ENCODE peak calls at places on chromosomes 4 and X, in eight cellular contexts. F is H7; A is OCI-LY7; X is kidney epithelial cell; G is neural progenitor cell; D is heart right ventricle; W is CD4-positive, CD25-positive, alpha-beta regulatory T cell; U is Peyer's patch. K is an unnamed sample.
A peak's percentile ranks its signal among the peaks of the same experiment; 100 is the strongest.

GRCh38 chrX:109714340-109714958 is 18.6 kb downstream of the ACSL4 start:
- DNase-seq in F (no peak), A (no peak), X (peak; percentile 50), G (no peak), D (no peak), W (no peak), U (no peak), K (no peak)

GRCh38 chr4:172830295-172830764 is 338.3 kb upstream of the GALNT7 start:
- DNase-seq in F (peak; percentile 10), A (peak; percentile 43), X (no peak), G (peak; percentile 40), D (no peak), W (peak; percentile 10), U (no peak), K (no peak)

GRCh38 chrX:14064632-14065432 is 35.1 kb upstream of the GEMIN8 start:
- DNase-seq in F (no peak), A (no peak), X (no peak), G (no peak), D (no peak), W (no peak), U (peak; percentile 54), K (no peak)

GRCh38 chrX:21744060-21744459 is 13.9 kb downstream of the SMPX start:
- DNase-seq in F (no peak), A (no peak), X (no peak), G (no peak), D (no peak), W (no peak), U (no peak), K (no peak)

GRCh38 chr4:117326091-117326490 is 240.7 kb upstream of the TRAM1L1 start:
- DNase-seq in F (no peak), A (no peak), X (no peak), G (no peak), D (no peak), W (no peak), U (no peak), K (no peak)

GRCh38 chrX:36908801-36909403 is 99.3 kb upstream of the FAM47C start:
- DNase-seq in F (peak; percentile 2), A (peak; percentile 38), X (peak; percentile 1), G (peak; percentile 26), D (no peak), W (peak; percentile 19), U (no peak), K (no peak)

GRCh38 chr4:4677825-4678522 is 136.1 kb upstream of the STX18 start:
- DNase-seq in F (peak; percentile 70), A (peak; percentile 13), X (no peak), G (peak; percentile 68), D (no peak), W (peak; percentile 15), U (no peak), K (peak; percentile 52)

GRCh38 chrX:72003811-72004750 is 93.4 kb downstream of the NHSL2 start:
- DNase-seq in F (peak; percentile 63), A (no peak), X (no peak), G (peak; percentile 64), D (peak; percentile 33), W (no peak), U (no peak), K (peak; percentile 53)

GRCh38 chrX:20665441-20665840 is 398.7 kb upstream of the RPS6KA3 start:
- DNase-seq in F (no peak), A (no peak), X (no peak), G (no peak), D (no peak), W (no peak), U (no peak), K (no peak)

DNA sequence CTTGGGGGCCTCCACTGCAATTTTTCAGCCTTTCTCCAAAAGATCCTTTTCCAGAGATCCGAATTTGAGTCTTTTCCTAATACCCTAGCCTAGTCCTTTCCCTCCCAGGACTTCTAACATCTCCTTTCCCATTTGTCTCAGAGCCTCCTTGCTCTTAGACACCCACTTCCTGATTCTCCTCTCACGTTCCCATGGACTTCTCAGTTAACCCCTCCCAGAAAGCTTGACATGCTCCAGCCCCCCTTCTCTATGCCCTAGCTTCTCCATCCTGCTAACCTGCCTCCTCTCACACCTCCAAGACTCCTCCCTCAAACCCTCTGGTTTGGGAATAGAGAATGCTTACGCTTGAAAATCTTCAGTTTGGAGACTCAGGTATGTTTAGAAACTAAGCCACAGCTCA is 2.5 kb downstream of the UBA1 start:
- DNase-seq in F (no peak), A (no peak), X (no peak), G (no peak), D (no peak), W (no peak), U (no peak), K (no peak)
- H3K36me3 ChIP-seq in F (peaks cover 44% of the 10 kb centered on the region), A (peaks cover 67% of the 10 kb centered on the region), X (peaks cover 2% of the 10 kb centered on the region), G (peaks cover 7% of the 10 kb centered on the region), D (peaks cover 4% of the 10 kb centered on the region), W (peaks cover 30% of the 10 kb centered on the region), U (no peaks in the 10 kb centered on the region), K (peaks cover 58% of the 10 kb centered on the region)

DNA sequence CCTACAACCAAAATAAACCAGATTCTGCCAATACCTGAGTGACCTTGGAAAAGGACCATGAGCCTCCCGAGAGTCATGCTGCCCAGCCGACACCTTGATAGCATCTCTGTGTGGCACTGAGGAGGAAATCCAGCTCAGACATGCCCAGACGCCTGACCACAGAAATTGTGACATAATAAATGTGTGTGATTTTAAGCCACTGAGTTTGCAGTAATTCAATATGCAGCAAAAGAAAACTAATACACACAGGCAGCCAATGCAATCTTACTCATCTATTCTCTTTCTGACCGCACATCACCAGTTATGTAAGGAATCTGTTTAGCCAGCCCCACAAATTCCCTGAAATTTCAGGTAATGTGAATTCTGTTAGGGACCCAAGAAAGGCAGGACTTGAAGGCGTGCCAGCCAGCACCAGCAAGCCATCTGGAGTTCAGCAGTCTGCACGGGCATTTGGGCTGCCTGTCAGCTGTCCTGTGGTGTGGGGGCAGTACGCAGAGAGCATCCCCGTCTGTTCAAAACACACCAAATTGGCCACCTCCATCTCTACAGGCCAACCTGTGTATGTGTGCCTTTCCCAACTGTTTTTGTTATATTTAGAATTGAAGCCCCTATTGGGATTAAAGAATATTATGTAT is 176.4 kb downstream of the NLGN4X start:
- DNase-seq in F (no peak), A (no peak), X (peak; percentile 5), G (no peak), D (no peak), W (no peak), U (no peak), K (no peak)
- H3K36me3 ChIP-seq in F (no peaks in the 10 kb centered on the region), A (no peaks in the 10 kb centered on the region), X (no peaks in the 10 kb centered on the region), G (no peaks in the 10 kb centered on the region), D (no peaks in the 10 kb centered on the region), W (no peaks in the 10 kb centered on the region), U (no peaks in the 10 kb centered on the region), K (no peaks in the 10 kb centered on the region)

GRCh38 chr4:128832253-128832641 is 22.7 kb downstream of the JADE1 start:
- DNase-seq in F (no peak), A (no peak), X (no peak), G (no peak), D (no peak), W (no peak), U (no peak), K (no peak)

GRCh38 chr4:128835498-128836222 is 26.2 kb downstream of the JADE1 start:
- DNase-seq in F (no peak), A (no peak), X (no peak), G (no peak), D (peak; percentile 80), W (no peak), U (no peak), K (no peak)

GRCh38 chr4:128831526-128832252 is 22.2 kb downstream of the JADE1 start:
- DNase-seq in F (peak; percentile 40), A (no peak), X (no peak), G (peak; percentile 73), D (no peak), W (no peak), U (no peak), K (peak; percentile 42)

GRCh38 chr4:128827280-128827679 is 17.8 kb downstream of the JADE1 start:
- DNase-seq in F (no peak), A (no peak), X (no peak), G (no peak), D (no peak), W (no peak), U (no peak), K (no peak)

DNA sequence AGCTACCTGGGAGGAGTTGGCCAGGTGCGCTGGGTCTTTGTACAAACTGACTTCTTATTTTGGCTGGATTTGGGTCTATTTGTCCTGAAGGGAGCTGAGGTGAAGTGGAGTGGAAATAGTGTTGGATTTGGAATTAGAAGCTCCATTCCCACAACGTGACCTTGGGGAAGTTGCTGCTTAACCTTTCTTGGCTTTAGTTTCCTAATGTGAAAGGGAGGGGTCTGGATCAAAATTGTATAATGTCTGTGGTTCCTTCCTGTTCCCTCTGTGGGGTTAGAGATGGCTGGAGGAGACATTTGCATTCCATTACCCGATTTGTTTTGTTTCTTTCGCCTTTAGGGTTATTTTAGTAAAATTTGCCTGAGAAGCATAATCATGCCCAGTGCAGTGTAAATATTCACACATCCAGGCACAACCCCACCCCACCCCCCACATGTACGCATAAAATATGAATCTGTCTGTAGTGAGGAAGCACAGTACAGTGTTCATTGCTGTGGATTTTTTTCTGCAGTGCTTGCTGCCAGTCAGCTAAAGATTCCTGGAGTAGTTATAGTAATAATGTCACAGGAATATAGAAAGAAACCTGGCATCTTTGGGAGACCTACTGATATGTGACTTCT is 21.5 kb downstream of the JADE1 start:
- DNase-seq in F (no peak), A (peak; percentile 49), X (no peak), G (no peak), D (no peak), W (no peak), U (no peak), K (no peak)
- H3K36me3 ChIP-seq in F (peaks cover 28% of the 10 kb centered on the region), A (peaks cover 91% of the 10 kb centered on the region), X (no peaks in the 10 kb centered on the region), G (no peaks in the 10 kb centered on the region), D (no peaks in the 10 kb centered on the region), W (peaks cover 51% of the 10 kb centered on the region), U (no peaks in the 10 kb centered on the region), K (peaks cover 58% of the 10 kb centered on the region)

GRCh38 chr4:35459045-35459444 is 785.3 kb downstream of the ARAP2 start:
- DNase-seq in F (no peak), A (no peak), X (no peak), G (no peak), D (no peak), W (no peak), U (no peak), K (no peak)

GRCh38 chr4:35465096-35465495 is 779.2 kb downstream of the ARAP2 start:
- DNase-seq in F (no peak), A (no peak), X (no peak), G (no peak), D (no peak), W (no peak), U (no peak), K (no peak)

GRCh38 chr4:35463251-35463952 is 780.9 kb downstream of the ARAP2 start:
- DNase-seq in F (no peak), A (no peak), X (no peak), G (peak; percentile 39), D (no peak), W (no peak), U (no peak), K (peak; percentile 59)

DNA sequence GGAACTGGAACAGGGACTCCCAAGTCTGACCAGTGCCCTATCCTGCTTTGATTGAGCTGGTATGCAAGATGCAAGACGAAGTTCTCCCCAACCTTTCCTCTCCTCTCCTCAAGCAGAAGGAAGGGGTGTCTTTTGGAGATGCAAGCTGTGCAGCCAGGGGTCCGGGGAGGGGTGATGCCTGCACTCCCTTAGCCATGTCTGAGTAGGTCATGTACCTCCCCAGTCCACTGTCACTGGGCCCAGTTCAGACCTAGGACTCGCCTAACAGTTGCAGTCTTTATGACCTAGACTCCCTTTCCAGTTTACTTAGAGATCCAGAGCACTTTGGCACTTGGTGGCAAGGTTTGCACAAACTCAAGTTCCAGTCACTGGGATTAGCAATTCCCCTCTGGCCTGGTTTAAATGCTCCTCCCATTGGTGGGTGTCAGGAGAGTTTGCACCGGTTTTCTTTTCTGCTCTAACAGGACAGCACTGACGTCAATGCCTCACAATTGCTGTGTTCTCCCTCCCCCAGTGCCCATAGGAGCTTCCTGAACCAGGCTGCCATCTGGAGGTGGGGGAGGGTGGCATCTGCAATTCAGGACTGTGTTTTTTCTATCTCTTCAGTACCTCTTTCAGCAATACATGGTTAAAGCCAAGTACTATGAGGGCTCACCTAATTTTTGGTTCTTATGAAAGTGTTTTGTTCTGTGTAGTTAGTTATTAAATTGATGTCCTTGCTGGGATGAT is 782.2 kb downstream of the ARAP2 start:
- DNase-seq in F (no peak), A (no peak), X (no peak), G (peak; percentile 4), D (no peak), W (no peak), U (no peak), K (peak; percentile 38)
- H3K36me3 ChIP-seq in F (no peaks in the 10 kb centered on the region), A (no peaks in the 10 kb centered on the region), X (no peaks in the 10 kb centered on the region), G (no peaks in the 10 kb centered on the region), D (no peaks in the 10 kb centered on the region), W (no peaks in the 10 kb centered on the region), U (no peaks in the 10 kb centered on the region), K (no peaks in the 10 kb centered on the region)

K was measured in WERI-Rb-1.